ENCODE peak calls at places on chromosomes 6 and 20, in seven cellular contexts. T, J, W, S, D, Q and G are unnamed samples.
A peak's percentile ranks its signal among the peaks of the same experiment; 100 is the strongest.

GRCh38 chr6:170177383-170178265 is 113.3 kb downstream of the DLL1 start:
- DNase-seq in T (peak; percentile 9), J (no peak), W (peak; percentile 54), S (peak; percentile 63), D (no peak), Q (no peak), G (peak; percentile 26)

GRCh38 chr20:58567437-58567836 is 52.2 kb upstream of the APCDD1L start:
- DNase-seq in T (no peak), J (no peak), W (no peak), S (no peak), D (no peak), Q (no peak), G (no peak)

GRCh38 chr6:43383021-43383667 is 13.7 kb upstream of the ZNF318 start:
- DNase-seq in T (no peak), J (no peak), W (no peak), S (no peak), D (peak; percentile 81), Q (no peak), G (no peak)

GRCh38 chr6:79601020-79601609 is 30.0 kb upstream of the SH3BGRL2 start:
- DNase-seq in T (no peak), J (peak; percentile 10), W (no peak), S (no peak), D (peak; percentile 86), Q (no peak), G (no peak)

GRCh38 chr6:136317023-136317649 is 27.5 kb upstream of the BCLAF1 start:
- DNase-seq in T (peak; percentile 58), J (peak; percentile 11), W (peak; percentile 35), S (no peak), D (peak; percentile 49), Q (peak; percentile 71), G (peak; percentile 58)

GRCh38 chr6:16436550-16436949 is 198.2 kb downstream of the GMPR start:
- DNase-seq in T (no peak), J (no peak), W (no peak), S (no peak), D (no peak), Q (no peak), G (no peak)

GRCh38 chr6:7674291-7674690 is 51.6 kb upstream of the BMP6 start:
- DNase-seq in T (no peak), J (no peak), W (no peak), S (no peak), D (no peak), Q (no peak), G (no peak)

GRCh38 chr20:57919059-57919458 is 209.2 kb upstream of the PMEPA1 start:
- DNase-seq in T (peak; percentile 44), J (no peak), W (no peak), S (no peak), D (no peak), Q (no peak), G (no peak)

GRCh38 chr20:4951299-4951698 is 50.0 kb downstream of the SLC23A2 start:
- DNase-seq in T (peak; percentile 36), J (no peak), W (no peak), S (peak; percentile 71), D (peak; percentile 92), Q (no peak), G (no peak)

GRCh38 chr6:50110557-50110956 is 60.8 kb upstream of the DEFB112 start:
- DNase-seq in T (no peak), J (no peak), W (no peak), S (no peak), D (no peak), Q (no peak), G (no peak)

GRCh38 chr20:48155231-48155630 is 369.9 kb upstream of the SULF2 start:
- DNase-seq in T (no peak), J (no peak), W (no peak), S (no peak), D (no peak), Q (no peak), G (no peak)

GRCh38 chr20:38109657-38110524 is 55.2 kb downstream of the TGM2 start:
- DNase-seq in T (peak; percentile 56), J (peak; percentile 98), W (no peak), S (peak; percentile 91), D (peak; percentile 99), Q (no peak), G (no peak)

GRCh38 chr6:30044630-30045029 is 16.4 kb upstream of the POLR1H start:
- DNase-seq in T (no peak), J (no peak), W (no peak), S (no peak), D (peak; percentile 82), Q (no peak), G (no peak)